ENCODE peak calls at places on chromosomes 6 and 20, in nine cellular contexts. J, R, U, L, M, H, N, G and D are unnamed samples.

GRCh38 chr6:83443516-83443915 is 12.7 kb upstream of the ME1 start:
- DNase-seq in J (no peak), R (no peak), U (no peak), L (no peak), M (no peak), H (no peak), N (no peak), G (no peak), D (no peak)

GRCh38 chr20:4875578-4876067 is 125.7 kb downstream of the SLC23A2 start:
- DNase-seq in J (no peak), R (no peak), U (no peak), L (no peak), M (no peak), H (no peak), N (no peak), G (no peak), D (no peak)

GRCh38 chr6:26445934-26446667 is 5.8 kb downstream of the BTN3A3 start:
- DNase-seq in J (no peak), R (no peak), U (no peak), L (no peak), M (no peak), H (no peak), N (no peak), G (no peak), D (no peak)

GRCh38 chr6:54893818-54894217 is 47.2 kb downstream of the FAM83B start:
- DNase-seq in J (no peak), R (no peak), U (no peak), L (no peak), M (no peak), H (no peak), N (no peak), G (no peak), D (no peak)

GRCh38 chr6:21680611-21681010 is 87.1 kb downstream of the SOX4 start:
- DNase-seq in J (no peak), R (no peak), U (no peak), L (no peak), M (no peak), H (no peak), N (no peak), G (no peak), D (no peak)

GRCh38 chr6:139743629-139744028 is 369.2 kb upstream of the CITED2 start:
- DNase-seq in J (no peak), R (no peak), U (no peak), L (no peak), M (no peak), H (no peak), N (no peak), G (peak; percentile 73), D (no peak)

GRCh38 chr6:123962508-123962907 is 158.8 kb downstream of the NKAIN2 start:
- DNase-seq in J (no peak), R (peak; percentile 89), U (no peak), L (no peak), M (peak; percentile 53), H (no peak), N (no peak), G (no peak), D (no peak)

GRCh38 chr6:157514659-157515496 is 133.9 kb downstream of the ZDHHC14 start:
- DNase-seq in J (no peak), R (no peak), U (no peak), L (no peak), M (no peak), H (no peak), N (peak; percentile 97), G (peak; percentile 47), D (peak; percentile 30)

GRCh38 chr6:63745784-63746183 is 110.2 kb downstream of the PHF3 start:
- DNase-seq in J (no peak), R (no peak), U (no peak), L (no peak), M (no peak), H (no peak), N (no peak), G (no peak), D (no peak)

GRCh38 chr6:106739387-106739786 is 110.0 kb downstream of the QRSL1 start:
- DNase-seq in J (peak; percentile 68), R (peak; percentile 84), U (no peak), L (no peak), M (no peak), H (no peak), N (no peak), G (peak; percentile 56), D (no peak)

GRCh38 chr6:7261030-7261841 is 51.8 kb downstream of the SSR1 start:
- DNase-seq in J (peak; percentile 92), R (peak; percentile 84), U (peak; percentile 78), L (peak; percentile 90), M (peak; percentile 86), H (peak; percentile 90), N (peak; percentile 81), G (peak; percentile 75), D (peak; percentile 90)

GRCh38 chr6:21305827-21306469 is 287.6 kb upstream of the SOX4 start:
- DNase-seq in J (no peak), R (no peak), U (no peak), L (no peak), M (no peak), H (no peak), N (no peak), G (peak; percentile 8), D (no peak)

GRCh38 chr6:130432838-130433237 is 67.0 kb downstream of the TMEM200A start:
- DNase-seq in J (no peak), R (no peak), U (no peak), L (no peak), M (no peak), H (no peak), N (no peak), G (no peak), D (no peak)

GRCh38 chr20:63943808-63944077 is 12.5 kb downstream of the UCKL1 start:
- DNase-seq in J (no peak), R (no peak), U (no peak), L (no peak), M (no peak), H (no peak), N (no peak), G (no peak), D (no peak)

GRCh38 chr6:95685817-95686216 is 108.5 kb downstream of the MANEA start:
- DNase-seq in J (no peak), R (no peak), U (no peak), L (no peak), M (no peak), H (no peak), N (no peak), G (no peak), D (no peak)

GRCh38 chr6:33641144-33641543 is 20.0 kb downstream of the ITPR3 start:
- DNase-seq in J (no peak), R (no peak), U (no peak), L (no peak), M (no peak), H (no peak), N (no peak), G (no peak), D (no peak)

GRCh38 chr6:15966000-15966399 is 162.9 kb upstream of the MYLIP start:
- DNase-seq in J (no peak), R (no peak), U (no peak), L (no peak), M (no peak), H (no peak), N (no peak), G (no peak), D (no peak)

GRCh38 chr20:44025756-44026155 is 111.1 kb downstream of the TOX2 start:
- DNase-seq in J (no peak), R (no peak), U (no peak), L (no peak), M (no peak), H (no peak), N (no peak), G (no peak), D (no peak)

GRCh38 chr20:10846831-10847230 is 173.0 kb upstream of the JAG1 start:
- DNase-seq in J (no peak), R (no peak), U (no peak), L (no peak), M (no peak), H (no peak), N (no peak), G (no peak), D (no peak)
- TF ChIP-seq CTCF in J (no peak), R (no peak), U (no peak), L (no peak), M (no peak), H (no peak), N (no peak), G (no peak), D (no peak)

GRCh38 chr20:39190666-39191570 is 228.8 kb downstream of the DHX35 start:
- DNase-seq in J (no peak), R (no peak), U (no peak), L (no peak), M (no peak), H (no peak), N (no peak), G (peak; percentile 80), D (peak; percentile 60)

DNA sequence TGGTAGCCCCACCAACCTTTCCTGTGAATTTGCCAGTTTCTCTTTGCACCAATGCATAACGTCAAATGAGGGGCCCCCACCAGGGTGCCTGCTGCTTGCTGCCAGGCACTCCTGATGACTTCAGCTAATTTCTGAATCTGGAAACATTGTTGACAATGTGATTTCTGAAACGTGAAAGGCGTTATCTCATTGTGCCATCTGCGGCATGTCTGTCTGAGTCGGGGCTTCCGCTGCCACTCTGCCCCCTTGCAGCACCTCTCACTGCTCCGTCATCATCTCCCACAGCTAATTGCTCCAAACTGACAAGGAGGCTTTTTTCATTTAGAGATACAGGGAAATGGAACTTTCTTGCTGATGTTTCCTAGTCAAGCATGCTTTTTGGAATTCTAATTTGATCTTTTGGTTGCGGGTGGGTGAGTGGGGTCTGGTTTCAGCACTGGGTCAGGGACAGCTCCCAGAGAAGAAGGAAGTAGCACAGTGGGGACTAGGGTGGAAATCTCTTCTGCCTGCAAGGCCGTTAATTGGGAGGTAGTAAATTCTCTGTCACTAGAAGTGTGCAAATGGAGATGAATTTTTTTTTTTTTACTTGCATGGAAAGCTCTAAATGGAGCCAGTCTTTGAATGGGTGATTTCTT is 233.5 kb downstream of the DHX35 start:
- DNase-seq in J (no peak), R (no peak), U (no peak), L (peak; percentile 44), M (no peak), H (no peak), N (peak; percentile 4), G (no peak), D (no peak)
- TF ChIP-seq EP300 in J (no peak), R (no peak), U (no peak), L (no peak), M (no peak), H (no peak), N (no peak), G (no peak), D (no peak)

GRCh38 chr20:31720486-31721407 is 1.9 kb downstream of the BCL2L1 start:
- DNase-seq in J (no peak), R (peak; percentile 36), U (no peak), L (no peak), M (peak; percentile 60), H (no peak), N (peak; percentile 57), G (no peak), D (no peak)
- TF ChIP-seq CTCF in J (no peak), R (no peak), U (no peak), L (no peak), M (no peak), H (no peak), N (no peak), G (peak; percentile 7), D (no peak)

DNA sequence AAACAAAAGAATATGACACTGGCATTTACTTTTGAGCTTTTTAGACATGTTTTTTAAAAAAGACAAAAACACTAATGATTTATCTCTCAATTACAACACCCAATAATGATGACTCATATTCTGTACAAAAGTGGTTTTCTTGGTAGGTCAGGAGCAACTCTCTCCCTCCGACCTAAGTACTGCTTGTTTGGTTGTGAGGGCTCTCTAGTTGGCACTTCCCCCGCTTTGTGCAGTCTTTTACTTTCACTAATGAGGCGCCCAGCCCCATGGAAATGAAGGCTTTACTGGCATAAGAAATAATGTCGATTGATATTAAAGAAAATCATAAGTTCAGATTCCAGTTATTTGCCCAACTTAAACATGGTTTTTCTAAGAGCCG is 1.3 kb downstream of the KPNA5 start:
- DNase-seq in J (no peak), R (no peak), U (peak; percentile 31), L (peak; percentile 17), M (no peak), H (no peak), N (peak; percentile 40), G (no peak), D (peak; percentile 68)
- TF ChIP-seq EP300 in J (no peak), R (no peak), U (no peak), L (no peak), M (no peak), H (no peak), N (no peak), G (no peak), D (no peak)